ENCODE peak calls at places on chromosomes 12 and 14, in four cellular contexts. I is NCI-H1092 treated with DMSO at 0.1 percent for 48 hours, H is T-helper 17 cell, Z is AG04450. B is an unnamed sample.

GRCh38 chr14:67240168-67240932 is 885 bp upstream of the PALS1 start:
- DNase-seq in H (peak; percentile 24), Z (no peak), I (peak; percentile 64), B (no peak)

GRCh38 chr12:19223018-19223417 is 93.5 kb downstream of the PLEKHA5 start:
- DNase-seq in H (no peak), Z (no peak), I (peak; percentile 87), B (no peak)

GRCh38 chr14:55180434-55180833 is 11.0 kb downstream of the DLGAP5 start:
- DNase-seq in I (no peak), Z (no peak), H (no peak), B (no peak)

GRCh38 chr12:112140728-112141127 is 15.4 kb downstream of the TRAFD1 start:
- DNase-seq in H (no peak), I (no peak), Z (no peak), B (no peak)

GRCh38 chr14:54106802-54107377 is 150.3 kb upstream of the BMP4 start:
- DNase-seq in H (no peak), I (no peak), Z (no peak), B (no peak)

GRCh38 chr14:100532916-100533630 is 54.1 kb downstream of the BEGAIN start:
- DNase-seq in H (no peak), I (no peak), Z (peak; percentile 10), B (no peak)

GRCh38 chr14:96583605-96584041 is 81.4 kb downstream of the PAPOLA start:
- DNase-seq in Z (no peak), I (no peak), H (no peak), B (no peak)

GRCh38 chr12:124545508-124546418 is 21.6 kb downstream of the NCOR2 start:
- DNase-seq in I (no peak), H (no peak), Z (no peak), B (no peak)

GRCh38 chr14:56125772-56126411 is 7.7 kb downstream of the PELI2 start:
- DNase-seq in Z (no peak), I (no peak), H (no peak), B (no peak)

GRCh38 chr14:71054706-71055105 is 147.4 kb downstream of the PCNX1 start:
- DNase-seq in I (no peak), H (no peak), Z (no peak), B (no peak)

GRCh38 chr12:76533331-76533730 is 26.2 kb downstream of the OSBPL8 start:
- DNase-seq in Z (no peak), H (no peak), I (no peak), B (no peak)

GRCh38 chr14:37673439-37673838 is 78.0 kb downstream of the TTC6 start:
- DNase-seq in H (no peak), Z (no peak), I (no peak), B (no peak)

GRCh38 chr12:39595923-39596322 is 23.7 kb downstream of the ABCD2 start:
- DNase-seq in H (no peak), Z (no peak), I (no peak), B (no peak)

GRCh38 chr12:78829690-78830089 is 34.9 kb upstream of the SYT1 start:
- DNase-seq in I (no peak), H (no peak), Z (no peak), B (no peak)

B was measured in smooth muscle cell of the brain vasculature.